ENCODE peak calls at places on chromosomes 3 and 15, in four cellular contexts. One of them, this sample, is unnamed.

GRCh38 chr3:197796087-197796486 is 5.0 kb downstream of the LRCH3 start:
- DNase-seq in HT1080: no peak
- DNase-seq in glomerular endothelial cell: no peak
- DNase-seq in stimulated activated naive CD8-positive, alpha-beta T cell treated with anti-CD3 and anti-CD28 coated beads, Interleukin-15, Interleukin-2, amounts not matched to agents 100 U/mL and 50 U/mL, for 24 hours: no peak
- DNase-seq in this sample: no peak

GRCh38 chr3:105853801-105854432 is 14.9 kb downstream of the CBLB start:
- DNase-seq in HT1080: no peak
- DNase-seq in glomerular endothelial cell: no peak
- DNase-seq in stimulated activated naive CD8-positive, alpha-beta T cell treated with anti-CD3 and anti-CD28 coated beads, Interleukin-15, Interleukin-2, amounts not matched to agents 100 U/mL and 50 U/mL, for 24 hours: peak; percentile 39
- DNase-seq in this sample: no peak

GRCh38 chr3:9715764-9716437 is 12.3 kb downstream of the CPNE9 start:
- DNase-seq in HT1080: peak; percentile 91
- DNase-seq in glomerular endothelial cell: no peak
- DNase-seq in stimulated activated naive CD8-positive, alpha-beta T cell treated with anti-CD3 and anti-CD28 coated beads, Interleukin-15, Interleukin-2, amounts not matched to agents 100 U/mL and 50 U/mL, for 24 hours: peak; percentile 54
- DNase-seq in this sample: no peak

GRCh38 chr3:142613491-142613890 is 17.3 kb downstream of the PLS1 start:
- DNase-seq in HT1080: peak; percentile 71
- DNase-seq in glomerular endothelial cell: no peak
- DNase-seq in stimulated activated naive CD8-positive, alpha-beta T cell treated with anti-CD3 and anti-CD28 coated beads, Interleukin-15, Interleukin-2, amounts not matched to agents 100 U/mL and 50 U/mL, for 24 hours: no peak
- DNase-seq in this sample: no peak

GRCh38 chr15:80512729-80513670 is 108.8 kb downstream of the ARNT2 start:
- DNase-seq in HT1080: peak; percentile 48
- DNase-seq in glomerular endothelial cell: no peak
- DNase-seq in stimulated activated naive CD8-positive, alpha-beta T cell treated with anti-CD3 and anti-CD28 coated beads, Interleukin-15, Interleukin-2, amounts not matched to agents 100 U/mL and 50 U/mL, for 24 hours: no peak
- DNase-seq in this sample: no peak

GRCh38 chr15:39216816-39217215 is 364.1 kb upstream of the THBS1 start:
- DNase-seq in HT1080: no peak
- DNase-seq in glomerular endothelial cell: no peak
- DNase-seq in stimulated activated naive CD8-positive, alpha-beta T cell treated with anti-CD3 and anti-CD28 coated beads, Interleukin-15, Interleukin-2, amounts not matched to agents 100 U/mL and 50 U/mL, for 24 hours: no peak
- DNase-seq in this sample: no peak

GRCh38 chr3:138187296-138188012 is at the start of gene ARMC8:
- DNase-seq in HT1080: no peak
- DNase-seq in glomerular endothelial cell: no peak
- DNase-seq in stimulated activated naive CD8-positive, alpha-beta T cell treated with anti-CD3 and anti-CD28 coated beads, Interleukin-15, Interleukin-2, amounts not matched to agents 100 U/mL and 50 U/mL, for 24 hours: no peak
- DNase-seq in this sample: no peak

GRCh38 chr15:88913017-88913849 is at the start of gene MFGE8:
- DNase-seq in HT1080: peak; percentile 77
- DNase-seq in glomerular endothelial cell: no peak
- DNase-seq in stimulated activated naive CD8-positive, alpha-beta T cell treated with anti-CD3 and anti-CD28 coated beads, Interleukin-15, Interleukin-2, amounts not matched to agents 100 U/mL and 50 U/mL, for 24 hours: peak; percentile 86
- DNase-seq in this sample: no peak

GRCh38 chr3:4719011-4719649 is 226.0 kb downstream of the ITPR1 start:
- DNase-seq in HT1080: no peak
- DNase-seq in glomerular endothelial cell: no peak
- DNase-seq in stimulated activated naive CD8-positive, alpha-beta T cell treated with anti-CD3 and anti-CD28 coated beads, Interleukin-15, Interleukin-2, amounts not matched to agents 100 U/mL and 50 U/mL, for 24 hours: no peak
- DNase-seq in this sample: no peak

GRCh38 chr15:99925661-99926461 is 192.6 kb upstream of the LYSMD4 start:
- DNase-seq in HT1080: no peak
- DNase-seq in glomerular endothelial cell: no peak
- DNase-seq in stimulated activated naive CD8-positive, alpha-beta T cell treated with anti-CD3 and anti-CD28 coated beads, Interleukin-15, Interleukin-2, amounts not matched to agents 100 U/mL and 50 U/mL, for 24 hours: peak; percentile 70
- DNase-seq in this sample: no peak

GRCh38 chr3:102059145-102059943 is 210.0 kb downstream of the NFKBIZ start:
- DNase-seq in HT1080: no peak
- DNase-seq in glomerular endothelial cell: no peak
- DNase-seq in stimulated activated naive CD8-positive, alpha-beta T cell treated with anti-CD3 and anti-CD28 coated beads, Interleukin-15, Interleukin-2, amounts not matched to agents 100 U/mL and 50 U/mL, for 24 hours: no peak
- DNase-seq in this sample: no peak

GRCh38 chr3:48596676-48597407 is 1.7 kb upstream of the COL7A1 start:
- DNase-seq in HT1080: no peak
- DNase-seq in glomerular endothelial cell: no peak
- DNase-seq in stimulated activated naive CD8-positive, alpha-beta T cell treated with anti-CD3 and anti-CD28 coated beads, Interleukin-15, Interleukin-2, amounts not matched to agents 100 U/mL and 50 U/mL, for 24 hours: no peak
- DNase-seq in this sample: no peak

GRCh38 chr3:116614795-116615362 is 94.7 kb upstream of the TUSC7 start:
- DNase-seq in HT1080: peak; percentile 13
- DNase-seq in glomerular endothelial cell: no peak
- DNase-seq in stimulated activated naive CD8-positive, alpha-beta T cell treated with anti-CD3 and anti-CD28 coated beads, Interleukin-15, Interleukin-2, amounts not matched to agents 100 U/mL and 50 U/mL, for 24 hours: no peak
- DNase-seq in this sample: no peak

GRCh38 chr3:100402150-100402706 is 889 bp downstream of the LNP1 start:
- DNase-seq in HT1080: peak; percentile 55
- DNase-seq in glomerular endothelial cell: no peak
- DNase-seq in stimulated activated naive CD8-positive, alpha-beta T cell treated with anti-CD3 and anti-CD28 coated beads, Interleukin-15, Interleukin-2, amounts not matched to agents 100 U/mL and 50 U/mL, for 24 hours: no peak
- DNase-seq in this sample: no peak

GRCh38 chr3:66488492-66488891 is 12.3 kb downstream of the LRIG1 start:
- DNase-seq in HT1080: no peak
- DNase-seq in glomerular endothelial cell: no peak
- DNase-seq in stimulated activated naive CD8-positive, alpha-beta T cell treated with anti-CD3 and anti-CD28 coated beads, Interleukin-15, Interleukin-2, amounts not matched to agents 100 U/mL and 50 U/mL, for 24 hours: no peak
- DNase-seq in this sample: no peak

GRCh38 chr3:48595526-48596121 is 495 bp upstream of the COL7A1 start:
- DNase-seq in HT1080: peak; percentile 98
- DNase-seq in glomerular endothelial cell: no peak
- DNase-seq in stimulated activated naive CD8-positive, alpha-beta T cell treated with anti-CD3 and anti-CD28 coated beads, Interleukin-15, Interleukin-2, amounts not matched to agents 100 U/mL and 50 U/mL, for 24 hours: no peak
- DNase-seq in this sample: no peak

GRCh38 chr3:171783086-171783485 is 27.2 kb downstream of the PLD1 start:
- DNase-seq in HT1080: peak; percentile 42
- DNase-seq in glomerular endothelial cell: no peak
- DNase-seq in stimulated activated naive CD8-positive, alpha-beta T cell treated with anti-CD3 and anti-CD28 coated beads, Interleukin-15, Interleukin-2, amounts not matched to agents 100 U/mL and 50 U/mL, for 24 hours: no peak
- DNase-seq in this sample: no peak

This sample was measured in Panc1.